ENCODE peak calls at places on chromosomes 4 and X, in eight cellular contexts. N, V, J, R, W, A, F and E are unnamed samples.
A peak's percentile ranks its signal among the peaks of the same experiment; 100 is the strongest.

GRCh38 chr4:170271723-170272122 is 182.0 kb upstream of the AADAT start:
- DNase-seq in N (no peak), V (no peak), J (no peak), R (no peak), W (peak; percentile 2), A (no peak), F (no peak), E (no peak)

GRCh38 chr4:114378306-114378903 is 220.2 kb upstream of the UGT8 start:
- DNase-seq in N (no peak), V (no peak), J (no peak), R (peak; percentile 49), W (peak; percentile 53), A (peak; percentile 34), F (no peak), E (no peak)

GRCh38 chr4:104848597-104849225 is 298.0 kb upstream of the TET2 start:
- DNase-seq in N (no peak), V (no peak), J (no peak), R (no peak), W (no peak), A (no peak), F (no peak), E (no peak)

GRCh38 chr4:156523991-156524390 is 447.6 kb downstream of the PDGFC start:
- DNase-seq in N (no peak), V (no peak), J (no peak), R (no peak), W (no peak), A (no peak), F (no peak), E (no peak)

GRCh38 chr4:122086338-122086737 is 65.8 kb upstream of the BLTP1 start:
- DNase-seq in N (no peak), V (no peak), J (no peak), R (no peak), W (no peak), A (no peak), F (no peak), E (no peak)

GRCh38 chr4:31194823-31195222 is 474.7 kb downstream of the PCDH7 start:
- DNase-seq in N (no peak), V (no peak), J (no peak), R (no peak), W (no peak), A (no peak), F (no peak), E (no peak)

GRCh38 chr4:185559913-185560281 is 24.6 kb upstream of the PDLIM3 start:
- DNase-seq in N (no peak), V (peak; percentile 64), J (no peak), R (peak; percentile 81), W (peak; percentile 87), A (peak; percentile 81), F (peak; percentile 63), E (no peak)

GRCh38 chr4:88705805-88706518 is 8.3 kb upstream of the NAP1L5 start:
- DNase-seq in N (no peak), V (no peak), J (no peak), R (no peak), W (peak; percentile 69), A (peak; percentile 59), F (no peak), E (no peak)

GRCh38 chr4:2570551-2571222 is 34.2 kb downstream of the FAM193A start:
- DNase-seq in N (no peak), V (peak; percentile 63), J (peak; percentile 56), R (no peak), W (no peak), A (no peak), F (no peak), E (no peak)

GRCh38 chr4:22460266-22460665 is 55.6 kb downstream of the ADGRA3 start:
- DNase-seq in N (no peak), V (no peak), J (no peak), R (no peak), W (no peak), A (no peak), F (no peak), E (no peak)

GRCh38 chrX:41301438-41301824 is 32.5 kb upstream of the DDX3X start:
- DNase-seq in N (no peak), V (no peak), J (no peak), R (no peak), W (no peak), A (no peak), F (no peak), E (no peak)

GRCh38 chrX:123422875-123423274 is 238.8 kb downstream of the GRIA3 start:
- DNase-seq in N (peak; percentile 3), V (no peak), J (no peak), R (peak; percentile 39), W (peak; percentile 32), A (no peak), F (peak; percentile 17), E (peak; percentile 16)

GRCh38 chr4:137968956-137969709 is 273.0 kb downstream of the SLC7A11 start:
- DNase-seq in N (no peak), V (no peak), J (no peak), R (no peak), W (peak; percentile 73), A (peak; percentile 75), F (no peak), E (no peak)

GRCh38 chrX:106952988-106953387 is 32.8 kb downstream of the CLDN2 start:
- DNase-seq in N (no peak), V (no peak), J (peak; percentile 6), R (no peak), W (peak; percentile 6), A (no peak), F (no peak), E (no peak)

GRCh38 chr4:68361146-68361589 is 11.3 kb upstream of the YTHDC1 start:
- DNase-seq in N (no peak), V (no peak), J (no peak), R (peak; percentile 54), W (peak; percentile 62), A (peak; percentile 47), F (no peak), E (no peak)

DNA sequence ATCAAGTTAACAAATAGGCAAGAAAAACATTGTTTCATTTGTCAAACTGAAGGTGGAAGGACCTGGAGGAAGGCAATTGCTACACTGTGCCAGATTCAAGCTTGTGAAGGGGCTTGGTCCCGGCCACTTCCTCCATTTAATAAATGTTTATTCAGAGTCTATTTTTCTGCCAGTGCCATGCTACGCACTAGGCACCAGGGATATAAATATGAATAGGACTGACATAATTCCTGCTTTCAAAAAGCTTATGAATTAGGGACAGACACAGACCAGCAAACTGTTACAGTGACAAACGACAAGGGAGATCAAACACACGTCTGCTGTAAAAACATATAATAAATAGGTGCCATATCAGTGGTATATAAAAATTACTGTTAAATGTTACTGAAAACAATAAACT is 571 bp downstream of the TLR6 start:
- DNase-seq in N (no peak), V (no peak), J (no peak), R (no peak), W (no peak), A (no peak), F (no peak), E (no peak)
- H3K4me3 ChIP-seq in N (peak overlapping the region; percentile 49), V (peak overlapping the region; percentile 51), J (peak overlapping the region; percentile 43), R (no peak overlapping the region), W (peak overlapping the region; percentile 37), A (no peak overlapping the region), F (no peak overlapping the region), E (peak overlapping the region; percentile 32)

GRCh38 chrX:9530848-9531274 is 66.0 kb downstream of the TBL1X start:
- DNase-seq in N (peak; percentile 76), V (peak; percentile 62), J (peak; percentile 61), R (peak; percentile 77), W (peak; percentile 84), A (peak; percentile 82), F (peak; percentile 47), E (peak; percentile 51)

GRCh38 chrX:9529223-9529622 is 64.4 kb downstream of the TBL1X start:
- DNase-seq in N (no peak), V (no peak), J (no peak), R (no peak), W (no peak), A (no peak), F (no peak), E (no peak)

GRCh38 chrX:9525511-9526248 is 60.8 kb downstream of the TBL1X start:
- DNase-seq in N (no peak), V (no peak), J (no peak), R (no peak), W (peak; percentile 38), A (peak; percentile 25), F (no peak), E (no peak)

GRCh38 chrX:9526965-9527364 is 62.1 kb downstream of the TBL1X start:
- DNase-seq in N (no peak), V (no peak), J (no peak), R (no peak), W (no peak), A (no peak), F (no peak), E (no peak)

GRCh38 chrX:9528498-9528897 is 63.6 kb downstream of the TBL1X start:
- DNase-seq in N (no peak), V (no peak), J (no peak), R (no peak), W (no peak), A (no peak), F (no peak), E (no peak)
- H3K4me1 ChIP-seq in N (peaks cover 21% of the 10 kb centered on the region), V (no peaks in the 10 kb centered on the region), J (peaks cover 15% of the 10 kb centered on the region), R (no peaks in the 10 kb centered on the region), W (peaks cover 11% of the 10 kb centered on the region), A (peaks cover 21% of the 10 kb centered on the region), F (no peaks in the 10 kb centered on the region), E (no peaks in the 10 kb centered on the region)

DNA sequence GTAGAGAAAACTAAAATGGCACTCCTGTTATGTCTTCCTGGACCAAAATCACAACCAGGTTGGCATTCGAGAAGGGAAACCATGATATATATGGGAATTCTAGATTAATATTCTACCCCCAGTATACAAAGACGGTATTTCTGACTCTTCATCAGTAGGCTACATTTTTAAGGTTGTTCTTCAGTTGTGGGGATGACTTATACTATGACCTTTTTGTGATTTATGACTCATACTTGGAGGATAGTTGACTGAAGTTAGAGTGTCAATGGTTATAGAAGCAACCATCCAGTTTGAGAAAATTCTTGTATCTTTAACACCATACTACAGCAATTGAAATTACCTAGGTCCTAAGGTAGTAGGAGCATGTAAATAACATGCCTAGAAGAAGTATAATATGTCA is 49.8 kb upstream of the CYSLTR1 start:
- DNase-seq in N (no peak), V (no peak), J (no peak), R (no peak), W (no peak), A (no peak), F (no peak), E (no peak)
- H3K27ac ChIP-seq in N (no peak overlapping the region), V (no peak overlapping the region), J (no peak overlapping the region), R (no peak overlapping the region), W (no peak overlapping the region), A (no peak overlapping the region), F (no peak overlapping the region), E (no peak overlapping the region)

DNA sequence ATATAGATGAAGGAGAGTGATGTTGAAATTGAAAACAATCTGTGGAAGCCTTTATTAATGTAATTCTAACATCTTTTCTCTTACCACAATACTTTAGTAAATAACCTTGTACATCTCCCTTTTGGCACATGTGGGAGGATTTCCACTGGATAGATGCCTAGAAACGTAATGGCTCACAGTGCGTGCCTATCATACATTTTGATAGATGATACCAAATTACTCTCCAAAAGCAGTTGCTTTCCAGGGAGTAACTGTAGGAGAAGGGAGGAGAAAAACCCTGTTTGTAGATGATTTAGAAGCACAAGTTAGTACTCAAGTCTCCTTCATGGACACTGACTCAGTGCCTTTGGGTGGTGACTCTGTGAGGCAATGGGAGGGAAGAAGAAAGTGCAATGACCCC is 476.3 kb downstream of the CCSER1 start:
- DNase-seq in N (no peak), V (no peak), J (no peak), R (no peak), W (no peak), A (no peak), F (no peak), E (no peak)
- H3K4me3 ChIP-seq in N (no peak overlapping the region), V (no peak overlapping the region), J (no peak overlapping the region), R (no peak overlapping the region), W (no peak overlapping the region), A (no peak overlapping the region), F (no peak overlapping the region), E (no peak overlapping the region)